ENCODE peak calls at places on chromosomes 12 and 14, in four cellular contexts. D, S, V and F are unnamed samples.

GRCh38 chr12:70763666-70764065 is 126.4 kb upstream of the PTPRB start:
- DNase-seq in V (no peak), S (no peak), D (no peak), F (no peak)

GRCh38 chr14:32709072-32709471 is 229.6 kb upstream of the NPAS3 start:
- DNase-seq in V (no peak), S (no peak), D (no peak), F (no peak)

GRCh38 chr12:6089041-6089823 is 35.2 kb downstream of the VWF start:
- DNase-seq in S (no peak), D (no peak), V (no peak), F (peak)

GRCh38 chr12:69689638-69690037 is 9.5 kb downstream of the BEST3 start:
- DNase-seq in D (no peak), S (no peak), V (no peak), F (no peak)

GRCh38 chr14:67620217-67620789 is 583 bp downstream of the ARG2 start:
- DNase-seq in D (peak), S (no peak), V (no peak), F (no peak)

GRCh38 chr14:92613008-92613658 is 99.6 kb downstream of the RIN3 start:
- DNase-seq in S (no peak), V (peak), D (no peak), F (peak)

GRCh38 chr14:66111891-66112290 is 374.3 kb upstream of the CCDC196 start:
- DNase-seq in D (no peak), V (no peak), S (no peak), F (no peak)

GRCh38 chr12:18139989-18140596 is 50.1 kb upstream of the RERGL start:
- DNase-seq in V (no peak), D (no peak), S (no peak), F (peak)

GRCh38 chr14:64423987-64424386 is 35.8 kb downstream of the MTHFD1 start:
- DNase-seq in S (no peak), V (no peak), D (no peak), F (no peak)

GRCh38 chr14:31582286-31582691 is 21.1 kb downstream of the NUBPL start:
- DNase-seq in V (no peak), S (no peak), D (no peak), F (no peak)

GRCh38 chr14:24692382-24693352 is 58.7 kb upstream of the GZMB start:
- DNase-seq in V (no peak), S (no peak), D (no peak), F (no peak)

GRCh38 chr14:103909531-103910261 is 18.6 kb upstream of the TDRD9 start:
- DNase-seq in V (no peak), S (no peak), D (no peak), F (no peak)

GRCh38 chr12:104750061-104750460 is 208.0 kb downstream of the SLC41A2 start:
- DNase-seq in S (no peak), D (no peak), V (no peak), F (no peak)
- TF ChIP-seq CHD4 in S (no peak), D (no peak), V (no peak), F (no peak)

DNA sequence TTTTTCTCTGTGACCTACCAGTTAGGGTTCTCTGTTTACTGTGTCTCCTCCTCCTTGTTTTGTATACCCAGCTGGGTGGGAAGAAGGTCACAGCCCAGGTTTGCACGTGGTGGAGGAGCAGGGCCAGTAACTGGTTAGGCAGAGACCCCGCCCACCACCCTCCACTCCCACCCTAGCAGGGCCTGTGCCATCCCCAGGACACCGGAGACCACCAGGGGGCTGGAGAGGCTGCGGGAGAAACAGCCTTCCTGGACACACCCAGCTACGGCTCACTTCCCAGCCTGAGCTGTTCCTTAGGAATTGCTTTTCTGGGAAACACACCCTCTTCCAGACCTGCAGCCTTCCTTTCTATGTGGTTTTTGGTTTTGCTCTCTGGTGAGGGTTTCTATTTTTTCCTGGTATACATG is 21.1 kb downstream of the BDKRB2 start:
- DNase-seq in S (no peak), D (no peak), V (no peak), F (peak)
- TF ChIP-seq CHD4 in S (no peak), D (no peak), V (no peak), F (no peak)

DNA sequence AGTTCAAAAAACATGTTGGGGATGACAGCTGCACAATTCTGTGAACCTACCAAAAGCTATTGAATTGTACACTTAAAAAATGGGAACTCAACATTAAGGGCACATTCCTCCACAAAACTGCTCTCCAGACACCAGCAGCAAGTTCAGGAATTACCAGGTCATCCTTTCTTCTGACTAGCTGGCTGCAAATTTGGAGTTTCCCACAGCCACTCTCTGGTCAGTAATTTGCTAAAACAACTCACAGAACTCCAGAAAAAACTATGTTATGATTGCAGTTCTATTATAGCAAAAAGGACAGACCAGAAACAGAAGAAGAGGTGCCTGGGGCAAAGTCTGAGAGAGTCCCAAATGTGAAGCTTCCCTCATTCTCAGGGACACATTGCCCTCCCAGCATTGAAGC is 20.1 kb upstream of the PLEKHD1 start:
- DNase-seq in D (no peak), V (no peak), S (no peak), F (no peak)
- TF ChIP-seq CHD4 in D (no peak), V (no peak), S (no peak), F (no peak)

GRCh38 chr12:56243731-56244181 is 13.9 kb downstream of the SLC39A5 start:
- DNase-seq in V (peak), S (no peak), D (no peak), F (peak)
- TF ChIP-seq CHD4 in V (no peak), S (no peak), D (no peak), F (no peak)

GRCh38 chr14:35349496-35349895 is 55.1 kb downstream of the NFKBIA start:
- DNase-seq in S (no peak), D (no peak), V (no peak), F (no peak)

GRCh38 chr14:35343709-35344474 is 51.7 kb downstream of the PSMA6 start:
- DNase-seq in S (no peak), V (no peak), D (no peak), F (no peak)

GRCh38 chr14:35347323-35348043 is 55.3 kb downstream of the PSMA6 start:
- DNase-seq in D (no peak), V (no peak), S (no peak), F (peak)

GRCh38 chr14:35349966-35350365 is 54.6 kb downstream of the NFKBIA start:
- DNase-seq in S (no peak), D (no peak), V (no peak), F (no peak)

GRCh38 chr14:35346738-35347322 is 54.6 kb downstream of the PSMA6 start:
- DNase-seq in D (no peak), V (no peak), S (no peak), F (no peak)
- TF ChIP-seq CHD4 in D (no peak), V (no peak), S (no peak), F (peak)

GRCh38 chr12:55673638-55674037 is 34.1 kb downstream of the ITGA7 start:
- DNase-seq in V (no peak), D (no peak), S (peak), F (no peak)
- TF ChIP-seq CHD4 in V (no peak), D (no peak), S (no peak), F (no peak)

DNA sequence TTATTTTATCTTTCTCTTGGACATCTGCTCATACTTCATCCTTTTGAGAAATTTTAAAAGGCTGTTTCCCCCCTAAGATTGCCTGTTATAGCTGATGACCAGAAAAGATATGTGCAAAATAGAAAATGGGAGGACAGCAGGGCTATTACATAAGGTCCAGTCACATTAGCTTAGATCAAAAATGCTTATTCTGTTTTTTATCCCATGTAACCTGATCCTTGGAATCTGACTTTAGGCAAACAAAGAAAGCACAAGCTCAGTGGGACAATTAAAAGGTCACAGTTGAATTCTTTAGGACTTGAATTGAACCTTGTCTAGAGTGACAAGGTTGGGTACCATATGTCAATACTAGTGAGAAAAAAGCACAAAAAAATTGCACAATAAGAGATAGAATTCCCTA is 65.1 kb upstream of the TRHDE start:
- DNase-seq in S (no peak), D (no peak), V (no peak), F (no peak)
- TF ChIP-seq CHD4 in S (no peak), D (no peak), V (no peak), F (no peak)